ENCODE peak calls at places on chromosomes 5 and 9, in six cellular contexts. A is WTC11, N is thoracic aorta, G is glutamatergic neuron, Q is SK-N-SH, V is activated B cell treated with CpG ODN at 0.5 μM for 24 hours. Z is an unnamed sample.

GRCh38 chr5:176407456-176408244 is 8.7 kb downstream of the CLTB start:
- DNase-seq in A (no peak), N (no peak), V (no peak), G (no peak), Q (peak), Z (no peak)

GRCh38 chr9:13500034-13500433 is 220.5 kb upstream of the MPDZ start:
- DNase-seq in A (no peak), N (no peak), Q (peak), G (no peak), V (no peak), Z (no peak)

GRCh38 chr9:117249799-117250198 is 165.1 kb downstream of the ASTN2 start:
- DNase-seq in Q (no peak), G (no peak), A (no peak), V (no peak), N (no peak), Z (no peak)

GRCh38 chr5:34526682-34527305 is 129.3 kb upstream of the RAI14 start:
- DNase-seq in V (no peak), Q (no peak), G (no peak), A (no peak), N (no peak), Z (no peak)

GRCh38 chr5:150082364-150082763 is 4.0 kb downstream of the CSF1R start:
- DNase-seq in G (no peak), A (no peak), V (no peak), N (no peak), Q (no peak), Z (no peak)

GRCh38 chr5:15366676-15367391 is 133.1 kb upstream of the FBXL7 start:
- DNase-seq in Q (no peak), A (no peak), G (no peak), N (no peak), V (no peak), Z (no peak)

GRCh38 chr9:134548618-134549017 is 93.0 kb upstream of the COL5A1 start:
- DNase-seq in V (no peak), Q (no peak), N (no peak), A (no peak), G (no peak), Z (no peak)

GRCh38 chr9:133761641-133762248 is 23.6 kb upstream of the SARDH start:
- DNase-seq in N (no peak), G (no peak), A (no peak), V (no peak), Q (no peak), Z (no peak)

GRCh38 chr9:114157516-114158176 is 2.3 kb downstream of the COL27A1 start:
- DNase-seq in A (no peak), V (no peak), N (no peak), G (no peak), Q (no peak), Z (no peak)

GRCh38 chr5:131579917-131580671 is 54.9 kb downstream of the RAPGEF6 start:
- DNase-seq in V (no peak), N (no peak), G (no peak), A (no peak), Q (no peak), Z (no peak)

GRCh38 chr5:50440651-50441478 is at the start of gene EMB:
- DNase-seq in G (peak), V (peak), A (peak), N (no peak), Q (peak), Z (peak)

GRCh38 chr5:10564838-10565784 is 1.2 kb downstream of the ANKRD33B start:
- DNase-seq in A (peak), N (no peak), V (no peak), Q (peak), G (peak), Z (no peak)

GRCh38 chr9:138101444-138102234 is 224.1 kb downstream of the CACNA1B start:
- DNase-seq in Q (peak), A (peak), N (no peak), G (no peak), V (no peak), Z (no peak)

GRCh38 chr5:36934740-36935356 is 58.3 kb downstream of the NIPBL start:
- DNase-seq in Q (no peak), G (no peak), N (no peak), A (no peak), V (no peak), Z (no peak)

GRCh38 chr5:54484219-54484894 is 28.9 kb downstream of the HSPB3 start:
- DNase-seq in G (no peak), A (no peak), N (no peak), Q (no peak), V (no peak), Z (no peak)

GRCh38 chr5:134567651-134568338 is 42.3 kb downstream of the JADE2 start:
- DNase-seq in Q (no peak), G (no peak), N (no peak), A (no peak), V (no peak), Z (no peak)

GRCh38 chr9:136052991-136053756 is 41.9 kb downstream of the NACC2 start:
- DNase-seq in N (no peak), V (no peak), A (no peak), G (no peak), Q (peak), Z (no peak)

GRCh38 chr5:152177626-152178349 is 227.3 kb downstream of the NMUR2 start:
- DNase-seq in Q (no peak), N (no peak), A (no peak), V (no peak), G (no peak), Z (no peak)

GRCh38 chr9:89791754-89792153 is 186.9 kb downstream of the GADD45G start:
- DNase-seq in Q (no peak), N (no peak), G (peak), A (no peak), V (no peak), Z (no peak)

GRCh38 chr9:110919055-110919445 is 119.2 kb downstream of the LPAR1 start:
- DNase-seq in G (no peak), N (no peak), V (no peak), Q (no peak), A (no peak), Z (no peak)

GRCh38 chr9:83955985-83956287 is 24.1 kb downstream of the HNRNPK start:
- DNase-seq in Q (no peak), N (peak), A (no peak), G (no peak), V (no peak), Z (no peak)

GRCh38 chr5:17203329-17204132 is 13.9 kb upstream of the BASP1 start:
- DNase-seq in N (no peak), A (no peak), G (no peak), Q (peak), V (no peak), Z (no peak)

GRCh38 chr5:74648835-74649286 is 8.3 kb upstream of the ENC1 start:
- DNase-seq in Q (peak), V (no peak), G (no peak), A (no peak), N (no peak), Z (no peak)

GRCh38 chr5:175516933-175517823 is 38.8 kb downstream of the SFXN1 start:
- DNase-seq in A (no peak), Q (no peak), N (no peak), V (no peak), G (no peak), Z (no peak)

GRCh38 chr5:179421156-179421895 is 76.1 kb upstream of the ADAMTS2 start:
- DNase-seq in G (no peak), A (no peak), N (no peak), Q (peak), V (no peak), Z (no peak)

GRCh38 chr5:58699762-58700118 is 116.9 kb downstream of the RAB3C start:
- DNase-seq in V (no peak), Q (no peak), N (no peak), G (no peak), A (no peak), Z (no peak)

GRCh38 chr5:1853531-1853930 is 29.2 kb downstream of the IRX4 start:
- DNase-seq in G (no peak), N (no peak), V (no peak), A (no peak), Q (no peak), Z (no peak)

GRCh38 chr5:179270581-179271300 is 74.5 kb downstream of the ADAMTS2 start:
- DNase-seq in G (peak), N (no peak), Q (peak), A (peak), V (peak), Z (peak)

GRCh38 chr5:131783357-131783756 is 13.5 kb downstream of the FNIP1 start:
- DNase-seq in A (no peak), Q (no peak), G (no peak), N (no peak), V (no peak), Z (no peak)

GRCh38 chr5:35129921-35130485 is 82.3 kb upstream of the AGXT2 start:
- DNase-seq in N (no peak), G (no peak), A (no peak), V (no peak), Q (no peak), Z (no peak)

GRCh38 chr5:153827407-153827806 is 211.3 kb downstream of the FAM114A2 start:
- DNase-seq in G (no peak), N (no peak), Q (no peak), A (peak), V (no peak), Z (no peak)

GRCh38 chr5:93165559-93165958 is 415.5 kb downstream of the NR2F1-AS1 start:
- DNase-seq in N (no peak), Q (no peak), V (no peak), A (no peak), G (no peak), Z (no peak)

GRCh38 chr5:9440517-9440916 is 105.4 kb downstream of the SEMA5A start:
- DNase-seq in G (no peak), A (no peak), V (no peak), N (no peak), Q (no peak), Z (no peak)

GRCh38 chr5:76144892-76145291 is 61.7 kb downstream of the SV2C start:
- DNase-seq in V (no peak), A (peak), G (no peak), Q (no peak), N (no peak), Z (no peak)

GRCh38 chr5:76143884-76144283 is 60.7 kb downstream of the SV2C start:
- DNase-seq in G (no peak), N (no peak), V (no peak), A (no peak), Q (no peak), Z (no peak)

GRCh38 chr5:76145945-76146344 is 62.8 kb downstream of the SV2C start:
- DNase-seq in V (no peak), G (no peak), Q (no peak), A (peak), N (no peak), Z (no peak)
- TF ChIP-seq CTCF in V (no peak), G (peak), Q (peak), A (no peak), N (no peak), Z (no peak)

GRCh38 chr9:129617167-129617566 is 3.7 kb downstream of the C9orf50 start:
- DNase-seq in V (no peak), A (peak), G (no peak), Q (no peak), N (no peak), Z (no peak)
- TF ChIP-seq CTCF in V (no peak), A (peak), G (no peak), Q (peak), N (no peak), Z (no peak)

GRCh38 chr9:22528485-22528884 is 81.9 kb downstream of the DMRTA1 start:
- DNase-seq in A (no peak), G (no peak), V (no peak), Q (no peak), N (no peak), Z (no peak)
- TF ChIP-seq CTCF in A (no peak), G (no peak), V (no peak), Q (peak), N (no peak), Z (no peak)

DNA sequence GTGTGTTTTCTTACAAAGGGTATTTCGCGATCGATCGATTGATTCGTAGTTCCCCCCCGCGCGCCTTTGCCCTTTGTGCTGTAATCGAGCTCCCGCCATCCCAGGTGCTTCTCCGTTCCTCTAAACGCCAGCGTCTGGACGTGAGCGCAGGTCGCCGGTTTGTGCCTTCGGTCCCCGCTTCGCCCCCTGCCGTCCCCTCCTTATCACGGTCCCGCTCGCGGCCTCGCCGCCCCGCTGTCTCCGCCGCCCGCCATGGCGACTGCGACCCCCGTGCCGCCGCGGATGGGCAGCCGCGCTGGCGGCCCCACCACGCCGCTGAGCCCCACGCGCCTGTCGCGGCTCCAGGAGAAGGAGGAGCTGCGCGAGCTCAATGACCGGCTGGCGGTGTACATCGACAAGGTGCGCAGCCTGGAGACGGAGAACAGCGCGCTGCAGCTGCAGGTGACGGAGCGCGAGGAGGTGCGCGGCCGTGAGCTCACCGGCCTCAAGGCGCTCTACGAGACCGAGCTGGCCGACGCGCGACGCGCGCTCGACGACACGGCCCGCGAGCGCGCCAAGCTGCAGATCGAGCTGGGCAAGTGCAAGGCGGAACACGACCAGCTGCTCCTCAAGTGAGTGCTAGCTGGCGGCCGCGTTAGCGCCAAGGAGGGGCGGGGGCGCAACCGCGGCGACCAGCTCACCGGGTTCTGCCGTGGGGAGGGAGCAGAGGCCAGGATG is 479 bp downstream of the LMNB1 start:
- DNase-seq in Q (peak), G (peak), V (peak), A (peak), N (no peak), Z (no peak)
- TF ChIP-seq CTCF in Q (no peak), G (no peak), V (no peak), A (peak), N (no peak), Z (no peak)

DNA sequence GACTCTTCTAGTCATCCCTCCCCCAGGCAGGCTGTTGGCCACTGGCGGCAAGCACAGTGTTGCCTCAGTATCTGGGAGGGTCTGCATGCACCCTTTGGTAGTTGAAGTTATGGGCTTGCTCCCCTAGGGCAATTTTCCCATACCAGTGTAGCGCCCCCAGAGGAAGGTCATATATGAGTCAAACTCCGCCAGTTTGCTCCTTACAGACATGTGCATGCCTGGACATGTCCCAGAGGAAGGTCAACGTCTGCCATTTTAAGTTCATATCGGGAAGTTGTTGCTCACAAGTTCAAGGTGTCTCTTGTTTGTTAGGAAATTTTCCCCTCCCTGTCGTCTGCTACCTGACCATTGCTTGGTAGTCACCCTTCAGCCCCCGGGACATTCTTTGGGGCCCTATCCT is 51.3 kb upstream of the MROH2B start:
- DNase-seq in A (peak), G (no peak), V (no peak), N (no peak), Q (no peak), Z (no peak)
- TF ChIP-seq CTCF in A (no peak), G (no peak), V (no peak), N (no peak), Q (peak), Z (no peak)

GRCh38 chr5:27928060-27928459 is 889.7 kb upstream of the CDH9 start:
- DNase-seq in A (no peak), Q (no peak), G (no peak), N (no peak), V (no peak), Z (no peak)
- TF ChIP-seq CTCF in A (no peak), Q (no peak), G (no peak), N (no peak), V (no peak), Z (no peak)